ENCODE peak calls at places on chromosomes 4 and X, in five cellular contexts. One of them, this sample, is unnamed. For H3K4me1, the result is how much of the 10 kb centered on the place peaks cover.

GRCh38 chr4:86848136-86848535 is 1.0 kb downstream of the SLC10A6 start:
- DNase-seq in left ventricle myocardium inferior: no peak
- DNase-seq in stomach: no peak
- DNase-seq in heart right ventricle: no peak
- DNase-seq in adrenal gland: no peak
- DNase-seq in this sample: no peak

GRCh38 chr4:2436301-2436700 is 17.5 kb downstream of the CFAP99 start:
- DNase-seq in left ventricle myocardium inferior: no peak
- DNase-seq in heart right ventricle: no peak
- DNase-seq in adrenal gland: peak
- DNase-seq in stomach: no peak
- DNase-seq in this sample: no peak

GRCh38 chr4:127782275-127783025 is at the start of gene HSPA4L:
- DNase-seq in left ventricle myocardium inferior: peak
- DNase-seq in heart right ventricle: peak
- DNase-seq in adrenal gland: peak
- DNase-seq in stomach: peak
- DNase-seq in this sample: no peak

GRCh38 chr4:152614337-152614736 is 65.5 kb downstream of the TMEM154 start:
- DNase-seq in stomach: no peak
- DNase-seq in heart right ventricle: no peak
- DNase-seq in adrenal gland: no peak
- DNase-seq in left ventricle myocardium inferior: no peak
- DNase-seq in this sample: no peak

GRCh38 chr4:3269105-3269927 is 20.4 kb downstream of the MSANTD1 start:
- DNase-seq in adrenal gland: no peak
- DNase-seq in stomach: peak
- DNase-seq in left ventricle myocardium inferior: peak
- DNase-seq in heart right ventricle: peak
- DNase-seq in this sample: no peak

GRCh38 chr4:13544556-13545393 is 467 bp upstream of the NKX3-2 start:
- DNase-seq in adrenal gland: peak
- DNase-seq in left ventricle myocardium inferior: peak
- DNase-seq in heart right ventricle: peak
- DNase-seq in stomach: peak
- DNase-seq in this sample: no peak

GRCh38 chrX:48487362-48487785 is 11.4 kb downstream of the FTSJ1 start:
- DNase-seq in adrenal gland: no peak
- DNase-seq in stomach: peak
- DNase-seq in heart right ventricle: no peak
- DNase-seq in left ventricle myocardium inferior: no peak
- DNase-seq in this sample: no peak

GRCh38 chr4:2837904-2838496 is 5.6 kb upstream of the ADD1 start:
- DNase-seq in left ventricle myocardium inferior: no peak
- DNase-seq in heart right ventricle: peak
- DNase-seq in adrenal gland: peak
- DNase-seq in stomach: peak
- DNase-seq in this sample: peak

GRCh38 chr4:107888237-107888636 is 43.1 kb upstream of the CYP2U1 start:
- DNase-seq in heart right ventricle: no peak
- DNase-seq in left ventricle myocardium inferior: no peak
- DNase-seq in stomach: no peak
- DNase-seq in adrenal gland: no peak
- DNase-seq in this sample: no peak

GRCh38 chrX:102067966-102068723 is 57.3 kb upstream of the TCEAL2 start:
- DNase-seq in adrenal gland: peak
- DNase-seq in heart right ventricle: no peak
- DNase-seq in left ventricle myocardium inferior: no peak
- DNase-seq in stomach: no peak
- DNase-seq in this sample: no peak

GRCh38 chr4:6322761-6323566 is 53.3 kb downstream of the WFS1 start:
- DNase-seq in adrenal gland: no peak
- DNase-seq in stomach: no peak
- DNase-seq in heart right ventricle: no peak
- DNase-seq in left ventricle myocardium inferior: no peak
- DNase-seq in this sample: no peak

GRCh38 chr4:133584714-133585113 is 435.6 kb downstream of the PCDH10 start:
- DNase-seq in stomach: no peak
- DNase-seq in left ventricle myocardium inferior: no peak
- DNase-seq in adrenal gland: no peak
- DNase-seq in heart right ventricle: no peak
- DNase-seq in this sample: no peak

GRCh38 chrX:154735695-154736393 is 15.0 kb downstream of the GAB3 start:
- DNase-seq in stomach: no peak
- DNase-seq in heart right ventricle: peak
- DNase-seq in left ventricle myocardium inferior: peak
- DNase-seq in adrenal gland: peak
- DNase-seq in this sample: no peak

DNA sequence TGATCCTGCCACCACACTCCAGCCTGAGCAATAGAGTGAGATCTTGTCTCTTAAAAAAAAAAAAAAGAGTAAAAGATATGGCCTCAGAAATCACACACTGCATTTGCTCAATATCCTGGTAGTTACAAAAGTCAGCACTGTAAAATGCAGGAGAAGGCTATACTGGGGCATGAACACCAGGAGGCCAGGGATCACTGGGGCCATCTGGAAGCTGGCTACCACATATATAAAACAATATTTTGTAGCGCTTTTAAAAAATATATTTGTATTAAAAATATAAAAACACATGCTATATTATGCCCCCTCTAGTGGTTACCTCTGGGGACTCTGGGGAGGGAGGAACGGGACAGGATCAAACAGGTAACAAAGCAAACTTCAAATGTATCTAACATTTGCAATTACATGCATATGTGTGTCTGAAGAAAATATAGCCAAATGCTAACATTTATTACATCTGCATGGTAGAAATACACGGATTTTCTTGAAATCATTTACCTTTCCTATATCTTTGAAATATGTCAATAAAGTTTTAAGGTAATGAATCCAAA is 4.0 kb downstream of the C4orf46 start:
- DNase-seq in heart right ventricle: no peak
- DNase-seq in adrenal gland: no peak
- DNase-seq in left ventricle myocardium inferior: no peak
- DNase-seq in stomach: no peak
- DNase-seq in this sample: no peak
- TF ChIP-seq CTCF in heart right ventricle: peak
- TF ChIP-seq CTCF in adrenal gland: peak
- TF ChIP-seq CTCF in left ventricle myocardium inferior: peak
- TF ChIP-seq CTCF in stomach: peak
- TF ChIP-seq CTCF in this sample: no peak

GRCh38 chr4:184731056-184731455 is 2.8 kb downstream of the CENPU start:
- DNase-seq in stomach: no peak
- DNase-seq in heart right ventricle: no peak
- DNase-seq in left ventricle myocardium inferior: no peak
- DNase-seq in adrenal gland: no peak
- DNase-seq in this sample: no peak
- H3K4me1 ChIP-seq in stomach: under half
- H3K4me1 ChIP-seq in heart right ventricle: under half
- H3K4me1 ChIP-seq in left ventricle myocardium inferior: under half
- H3K4me1 ChIP-seq in adrenal gland: under half
- H3K4me1 ChIP-seq in this sample: under half

GRCh38 chrX:106748377-106748776 is 21.9 kb downstream of the RNF128 start:
- DNase-seq in heart right ventricle: no peak
- DNase-seq in left ventricle myocardium inferior: no peak
- DNase-seq in stomach: no peak
- DNase-seq in adrenal gland: no peak
- DNase-seq in this sample: no peak

GRCh38 chrX:106751407-106751806 is 24.9 kb downstream of the RNF128 start:
- DNase-seq in stomach: no peak
- DNase-seq in heart right ventricle: no peak
- DNase-seq in left ventricle myocardium inferior: no peak
- DNase-seq in adrenal gland: no peak
- DNase-seq in this sample: no peak

DNA sequence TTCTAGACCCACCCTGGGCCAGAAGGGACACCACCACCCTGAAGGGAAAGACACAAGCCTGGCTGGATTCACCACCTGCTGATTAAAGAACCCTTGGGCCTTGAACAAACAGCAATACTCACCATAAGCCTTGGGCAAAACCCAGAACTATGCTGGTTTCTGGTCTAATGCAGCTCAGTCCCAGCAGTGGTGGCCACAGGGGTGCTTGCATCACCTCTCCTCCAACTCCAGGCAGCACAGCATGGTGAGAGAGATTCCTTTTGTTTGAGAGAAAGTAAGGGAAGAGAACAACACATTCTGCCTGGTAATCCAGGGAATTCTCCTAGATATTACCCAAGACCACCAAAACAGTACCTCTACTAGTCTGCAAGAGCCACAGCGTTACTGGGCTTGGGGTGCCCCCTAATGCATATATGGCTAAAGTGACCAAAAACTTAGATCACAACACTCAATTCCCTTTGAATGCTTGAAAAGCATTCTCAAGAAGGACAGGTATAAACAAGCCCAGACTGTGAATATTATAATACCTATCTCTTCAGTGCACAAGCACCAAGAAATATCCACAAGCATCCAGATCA is 25.7 kb downstream of the RNF128 start:
- DNase-seq in left ventricle myocardium inferior: no peak
- DNase-seq in stomach: no peak
- DNase-seq in adrenal gland: no peak
- DNase-seq in heart right ventricle: no peak
- DNase-seq in this sample: no peak
- TF ChIP-seq CTCF in left ventricle myocardium inferior: no peak
- TF ChIP-seq CTCF in stomach: no peak
- TF ChIP-seq CTCF in adrenal gland: no peak
- TF ChIP-seq CTCF in heart right ventricle: no peak
- TF ChIP-seq CTCF in this sample: no peak

DNA sequence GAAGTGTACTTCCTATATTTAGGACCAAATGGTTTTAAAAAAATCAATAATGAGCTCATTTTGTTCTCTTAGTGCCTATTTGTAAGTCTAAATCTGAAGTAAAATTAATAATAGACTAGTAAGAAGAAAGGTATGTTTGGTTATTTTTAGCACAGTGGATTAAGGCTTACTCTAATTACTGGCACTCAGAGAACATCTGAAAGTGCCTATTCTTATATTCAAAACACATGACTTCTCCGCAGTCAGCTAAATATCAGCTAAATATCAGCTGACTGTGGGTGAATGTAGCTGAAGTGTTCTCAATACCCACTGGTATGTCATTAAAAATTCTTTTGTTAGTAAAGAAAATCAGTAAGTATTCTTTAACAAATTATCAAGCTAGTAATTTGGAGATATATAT is 6.0 kb downstream of the AP1S2 start:
- DNase-seq in heart right ventricle: no peak
- DNase-seq in stomach: no peak
- DNase-seq in left ventricle myocardium inferior: no peak
- DNase-seq in adrenal gland: no peak
- DNase-seq in this sample: no peak
- H3K4me1 ChIP-seq in heart right ventricle: under half
- H3K4me1 ChIP-seq in stomach: under half
- H3K4me1 ChIP-seq in left ventricle myocardium inferior: half or more
- H3K4me1 ChIP-seq in adrenal gland: under half
- H3K4me1 ChIP-seq in this sample: under half

GRCh38 chr4:166724369-166724768 is 509.9 kb downstream of the SPOCK3 start:
- DNase-seq in adrenal gland: no peak
- DNase-seq in stomach: no peak
- DNase-seq in heart right ventricle: no peak
- DNase-seq in left ventricle myocardium inferior: no peak
- DNase-seq in this sample: no peak

GRCh38 chr4:166723532-166724140 is 510.7 kb downstream of the SPOCK3 start:
- DNase-seq in stomach: no peak
- DNase-seq in heart right ventricle: no peak
- DNase-seq in adrenal gland: no peak
- DNase-seq in left ventricle myocardium inferior: no peak
- DNase-seq in this sample: no peak

DNA sequence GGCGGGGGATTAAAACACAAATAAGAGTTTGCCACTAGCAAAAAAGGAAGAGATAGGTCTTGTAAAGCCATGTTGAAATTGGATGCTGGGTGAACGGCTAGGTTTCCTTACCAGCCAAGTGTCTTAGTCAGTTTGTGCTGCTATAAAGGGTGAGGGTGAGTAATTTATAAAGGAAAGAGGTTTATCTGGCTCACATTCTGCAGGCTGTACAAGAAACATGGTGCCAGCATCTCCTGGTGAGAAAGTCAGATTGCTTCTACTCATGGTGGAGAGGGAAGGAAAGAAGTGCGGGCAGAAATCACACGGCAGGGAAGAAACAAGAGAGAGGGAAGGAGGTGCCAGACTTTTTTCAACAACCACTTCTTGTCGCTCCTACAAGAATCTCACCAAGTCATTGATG is 507.5 kb downstream of the SPOCK3 start:
- DNase-seq in left ventricle myocardium inferior: no peak
- DNase-seq in adrenal gland: no peak
- DNase-seq in stomach: no peak
- DNase-seq in heart right ventricle: no peak
- DNase-seq in this sample: no peak
- TF ChIP-seq CTCF in left ventricle myocardium inferior: no peak
- TF ChIP-seq CTCF in adrenal gland: no peak
- TF ChIP-seq CTCF in stomach: no peak
- TF ChIP-seq CTCF in heart right ventricle: no peak
- TF ChIP-seq CTCF in this sample: no peak

DNA sequence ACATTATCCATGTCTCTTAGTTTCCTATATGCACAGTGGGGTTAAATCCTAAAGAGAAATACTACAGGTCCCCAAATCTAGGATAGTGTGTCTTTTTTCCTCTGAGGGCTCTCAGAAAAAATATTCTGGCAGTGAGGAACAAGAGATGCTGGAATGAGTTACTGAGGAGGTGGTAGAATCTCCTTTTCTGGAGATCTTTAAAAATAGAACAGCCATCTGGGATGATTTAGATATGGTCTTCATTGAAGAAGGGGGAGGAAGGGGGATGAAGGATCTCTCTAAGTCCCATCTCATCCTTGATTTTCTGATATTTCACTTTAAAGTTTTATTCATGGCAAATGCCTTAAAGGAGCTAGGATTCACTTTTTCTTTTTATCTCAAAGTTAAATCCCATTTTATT is 235.0 kb downstream of the MAML3 start:
- DNase-seq in heart right ventricle: no peak
- DNase-seq in left ventricle myocardium inferior: no peak
- DNase-seq in stomach: no peak
- DNase-seq in adrenal gland: no peak
- DNase-seq in this sample: no peak
- H3K4me1 ChIP-seq in heart right ventricle: under half
- H3K4me1 ChIP-seq in left ventricle myocardium inferior: half or more
- H3K4me1 ChIP-seq in stomach: half or more
- H3K4me1 ChIP-seq in adrenal gland: under half
- H3K4me1 ChIP-seq in this sample: under half

GRCh38 chr4:169045862-169046584 is 36.0 kb upstream of the CBR4 start:
- DNase-seq in left ventricle myocardium inferior: no peak
- DNase-seq in adrenal gland: no peak
- DNase-seq in stomach: no peak
- DNase-seq in heart right ventricle: no peak
- DNase-seq in this sample: no peak
- TF ChIP-seq CTCF in left ventricle myocardium inferior: peak
- TF ChIP-seq CTCF in adrenal gland: no peak
- TF ChIP-seq CTCF in stomach: no peak
- TF ChIP-seq CTCF in heart right ventricle: peak
- TF ChIP-seq CTCF in this sample: no peak

GRCh38 chr4:48777739-48778138 is 2.3 kb downstream of the FRYL start:
- DNase-seq in stomach: no peak
- DNase-seq in adrenal gland: peak
- DNase-seq in heart right ventricle: no peak
- DNase-seq in left ventricle myocardium inferior: no peak
- DNase-seq in this sample: no peak
- H3K4me1 ChIP-seq in stomach: half or more
- H3K4me1 ChIP-seq in adrenal gland: under half
- H3K4me1 ChIP-seq in heart right ventricle: under half
- H3K4me1 ChIP-seq in left ventricle myocardium inferior: half or more
- H3K4me1 ChIP-seq in this sample: under half

This sample was measured in ovary.